ENCODE peak calls at places on chromosomes 13 and 19, in nine cellular contexts. T, H, D, K, Z, B, A, E and X are unnamed samples.

GRCh38 chr19:18090545-18091216 is 3.9 kb upstream of the IL12RB1 start:
- DNase-seq in A (no peak), Z (no peak), B (no peak), K (no peak), H (peak; percentile 19), D (no peak), E (no peak), T (no peak), X (no peak)

GRCh38 chr13:21055511-21056045 is 5.8 kb downstream of the LATS2 start:
- DNase-seq in A (no peak), H (no peak), K (no peak), T (no peak), D (no peak), E (no peak), Z (no peak), B (no peak), X (no peak)

GRCh38 chr13:77894743-77895142 is 23.9 kb downstream of the EDNRB start:
- DNase-seq in A (no peak), H (no peak), E (no peak), K (no peak), Z (no peak), B (no peak), D (no peak), T (no peak), X (no peak)

GRCh38 chr13:57641071-57641470 is 9.5 kb downstream of the PCDH17 start:
- DNase-seq in T (peak; percentile 72), E (no peak), K (no peak), D (no peak), A (no peak), B (no peak), H (no peak), Z (no peak), X (no peak)

GRCh38 chr19:51441410-51442390 is 16.6 kb downstream of the SIGLEC8 start:
- DNase-seq in T (no peak), Z (no peak), H (no peak), B (no peak), A (no peak), K (peak; percentile 69), E (peak; percentile 89), D (no peak), X (no peak)

GRCh38 chr19:28020631-28021315 is 1192.2 kb downstream of the UQCRFS1 start:
- DNase-seq in T (no peak), B (no peak), Z (no peak), A (no peak), D (peak; percentile 7), H (no peak), E (no peak), K (no peak), X (no peak)

GRCh38 chr19:40229926-40230417 is 3.5 kb upstream of the CCNP start:
- DNase-seq in K (no peak), T (no peak), A (no peak), H (no peak), Z (no peak), E (no peak), B (no peak), D (no peak), X (no peak)

GRCh38 chr19:6765738-6766356 is 1.4 kb downstream of the SH2D3A start:
- DNase-seq in H (no peak), K (peak; percentile 99), T (no peak), A (peak; percentile 94), E (peak; percentile 47), Z (peak; percentile 97), D (no peak), B (peak; percentile 40), X (peak; percentile 94)

GRCh38 chr19:53898680-53899341 is 10.3 kb upstream of the CACNG7 start:
- DNase-seq in K (no peak), A (peak; percentile 87), H (no peak), D (peak; percentile 98), T (peak; percentile 78), E (no peak), B (no peak), Z (no peak), X (no peak)

GRCh38 chr19:41995959-41996797 is 2.1 kb upstream of the ATP1A3 start:
- DNase-seq in H (no peak), D (peak; percentile 92), Z (no peak), A (no peak), E (no peak), T (peak; percentile 58), B (no peak), K (no peak), X (no peak)

GRCh38 chr19:4909172-4909896 is at the start of gene UHRF1:
- DNase-seq in E (no peak), K (peak; percentile 77), Z (no peak), A (no peak), H (no peak), T (peak; percentile 91), B (no peak), D (peak; percentile 58), X (peak; percentile 15)

DNA sequence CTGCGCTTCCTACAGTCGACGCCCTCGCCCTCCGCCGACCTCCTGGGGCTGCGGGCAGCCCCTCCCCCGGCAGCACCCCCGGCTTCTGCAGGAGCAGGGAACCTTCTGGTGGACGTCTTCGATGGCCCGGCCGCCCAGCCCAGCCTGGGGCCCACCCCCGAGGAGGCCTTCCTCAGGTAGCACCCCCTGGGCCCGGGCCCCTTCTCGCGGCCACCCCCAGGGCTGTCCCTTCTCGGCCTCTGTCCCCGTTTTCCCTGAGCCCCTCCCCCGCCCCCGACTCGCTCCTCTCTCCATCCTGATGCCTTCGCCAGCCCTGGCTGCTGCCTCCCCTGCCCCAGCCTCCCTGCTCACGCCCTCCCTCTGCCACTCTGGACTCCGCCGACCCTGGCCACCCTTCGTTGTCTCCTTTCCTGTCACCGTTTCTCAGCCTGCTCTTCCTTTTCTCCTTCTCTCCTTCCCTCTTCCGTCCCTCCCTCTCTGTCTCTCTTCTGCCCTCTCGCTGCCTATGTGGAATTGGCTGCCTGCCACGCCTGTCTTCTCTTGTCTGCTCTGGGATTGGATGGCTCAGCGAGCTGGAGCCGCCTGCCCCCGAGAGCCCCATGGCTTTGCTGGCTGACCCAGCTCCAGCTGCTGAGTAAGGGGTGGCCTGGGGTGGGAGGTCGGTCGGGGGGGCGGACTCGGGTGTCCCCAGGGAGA is 11.0 kb downstream of the FUZ start:
- DNase-seq in A (peak; percentile 68), B (no peak), E (no peak), K (no peak), D (peak; percentile 84), H (peak; percentile 80), Z (peak; percentile 73), T (peak; percentile 92), X (peak; percentile 96)
- TF ChIP-seq CTCF in A (no peak), B (no peak), E (no peak), K (no peak), D (peak; percentile 11), H (no peak), Z (no peak), T (peak; percentile 42), X (no peak)

GRCh38 chr13:37701306-37701705 is 102.7 kb upstream of the POSTN start:
- DNase-seq in H (peak; percentile 92), T (peak; percentile 29), Z (no peak), B (no peak), D (no peak), A (no peak), E (no peak), K (no peak), X (no peak)

GRCh38 chr13:37706041-37706440 is 107.5 kb upstream of the POSTN start:
- DNase-seq in K (no peak), E (no peak), Z (no peak), A (no peak), H (no peak), B (no peak), T (peak; percentile 22), D (peak; percentile 19), X (no peak)

GRCh38 chr13:37701972-37702371 is 103.4 kb upstream of the POSTN start:
- DNase-seq in K (peak; percentile 50), E (no peak), Z (no peak), D (no peak), A (no peak), H (peak; percentile 51), B (no peak), T (peak; percentile 77), X (no peak)

GRCh38 chr13:37695200-37695599 is 96.6 kb upstream of the POSTN start:
- DNase-seq in K (no peak), D (no peak), T (no peak), B (no peak), Z (no peak), H (no peak), A (no peak), E (no peak), X (no peak)

DNA sequence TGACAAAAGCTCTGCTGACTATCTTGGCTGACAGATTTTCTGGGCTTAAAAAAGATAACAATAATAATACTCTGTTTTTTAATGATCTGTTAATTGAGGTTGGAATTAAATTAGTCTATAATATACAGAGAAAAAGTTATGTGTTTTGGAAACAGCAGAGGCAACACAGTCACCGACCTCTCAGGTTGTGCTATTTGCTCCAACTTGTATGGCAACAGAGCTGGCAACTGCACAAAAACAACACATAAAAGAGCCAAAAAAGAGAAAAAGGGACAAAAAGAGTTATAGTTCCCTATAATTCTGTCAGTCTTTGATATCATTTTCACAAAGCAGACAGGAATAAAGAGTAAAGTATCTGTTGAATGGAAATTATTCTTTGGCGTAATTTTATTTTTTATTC is 102.3 kb upstream of the POSTN start:
- DNase-seq in A (no peak), Z (no peak), D (no peak), T (no peak), H (peak; percentile 58), K (no peak), E (no peak), B (no peak), X (no peak)
- H3K9me3 ChIP-seq in A (no peaks in the 10 kb centered on the region), Z (no peaks in the 10 kb centered on the region), D (no peaks in the 10 kb centered on the region), T (no peaks in the 10 kb centered on the region), H (no peaks in the 10 kb centered on the region), K (no peaks in the 10 kb centered on the region), E (no peaks in the 10 kb centered on the region), B (no peaks in the 10 kb centered on the region), X (no peaks in the 10 kb centered on the region)

GRCh38 chr19:46412983-46413261 is 442 bp downstream of the CCDC8 start:
- DNase-seq in E (no peak), A (no peak), T (no peak), K (no peak), B (no peak), H (no peak), Z (no peak), D (no peak), X (no peak)
- H3K4me3 ChIP-seq in E (no peak overlapping the region), A (peak overlapping the region; percentile 35), T (peak overlapping the region; percentile 80), K (no peak overlapping the region), B (peak overlapping the region; percentile 20), H (no peak overlapping the region), Z (peak overlapping the region; percentile 74), D (peak overlapping the region; percentile 70), X (peak overlapping the region; percentile 66)

DNA sequence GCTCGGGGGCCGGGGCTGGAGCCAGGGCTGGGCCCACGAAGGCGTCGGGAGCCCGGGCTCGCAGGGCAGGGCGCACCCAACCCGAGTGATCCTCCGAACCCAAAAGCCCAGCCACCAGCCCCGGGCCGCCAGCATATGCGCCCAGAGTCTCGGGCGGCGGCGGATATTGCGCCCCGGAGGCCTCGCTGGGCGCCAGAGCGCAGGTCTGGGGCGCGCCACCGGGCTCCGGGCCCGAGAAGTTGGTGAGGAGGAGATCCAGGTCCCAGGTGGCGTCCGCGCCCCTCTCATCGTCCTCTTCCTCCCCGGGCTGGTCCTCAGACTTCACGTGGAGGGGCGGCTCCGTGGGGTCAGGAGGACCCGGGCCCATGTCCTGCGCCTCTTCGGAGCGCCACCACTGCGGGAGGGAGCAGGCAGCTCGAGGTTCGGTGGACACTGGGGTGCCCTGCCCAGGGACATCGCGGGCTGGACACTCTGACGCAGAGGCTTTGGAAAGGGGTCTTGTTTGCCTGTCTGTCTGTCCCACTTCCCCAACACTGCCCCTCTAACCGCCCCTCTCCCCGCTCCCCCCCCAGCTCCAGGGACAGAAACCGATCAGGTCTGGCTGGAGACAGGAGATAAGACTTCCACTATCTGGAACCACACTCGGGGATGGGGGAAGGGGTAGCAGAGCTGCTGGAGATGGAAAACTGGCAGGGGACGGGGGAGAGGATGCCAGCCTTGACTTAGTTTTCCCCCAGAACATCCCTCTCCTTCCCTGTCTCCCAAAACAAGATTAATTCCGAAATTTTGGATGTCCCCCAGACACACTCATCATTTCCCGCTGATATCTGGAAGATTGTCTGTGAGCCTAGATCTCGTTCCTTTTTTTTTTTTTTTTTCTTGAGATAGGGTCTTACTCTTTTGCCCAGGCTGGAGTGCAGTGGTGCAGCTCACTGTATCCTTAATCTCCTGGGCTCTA is 973 bp downstream of the KLF1 start:
- DNase-seq in D (peak; percentile 34), A (no peak), B (no peak), K (no peak), H (no peak), Z (no peak), T (no peak), E (no peak), X (no peak)
- TF ChIP-seq CTCF in D (peak; percentile 12), A (peak; percentile 43), B (no peak), K (no peak), H (no peak), Z (no peak), T (no peak), E (no peak), X (no peak)